ENCODE peak calls at places on chromosomes 4 and X, in eight cellular contexts. U is mesothelial cell of epicardium, B is ascending aorta, A is NCI-H1105, P is renal cortical epithelial cell, N is occipital lobe, M is nephron progenitor cell, J is cardiac muscle cell. F is an unnamed sample.

GRCh38 chr4:120847019-120847582 is 75.4 kb downstream of the PRDM5 start:
- DNase-seq in P (no peak), N (no peak), J (no peak), A (no peak), M (no peak), U (no peak), B (no peak), F (no peak)

GRCh38 chr4:24805036-24805435 is 9.7 kb downstream of the SOD3 start:
- DNase-seq in U (no peak), P (no peak), A (no peak), M (no peak), B (no peak), J (peak; percentile 47), N (no peak), F (peak; percentile 6)

GRCh38 chr4:154506253-154506652 is 14.7 kb upstream of the DCHS2 start:
- DNase-seq in M (peak; percentile 6), U (no peak), B (no peak), J (peak; percentile 59), N (no peak), P (peak; percentile 58), A (peak; percentile 10), F (no peak)

GRCh38 chr4:6268650-6269399 is 825 bp upstream of the WFS1 start:
- DNase-seq in B (no peak), J (no peak), U (no peak), P (no peak), N (no peak), A (no peak), M (no peak), F (no peak)

GRCh38 chr4:105145059-105145912 is 1.4 kb upstream of the TET2 start:
- DNase-seq in B (no peak), A (no peak), M (no peak), P (no peak), J (peak; percentile 3), N (no peak), U (no peak), F (no peak)

GRCh38 chr4:188002346-188002745 is 6.8 kb downstream of the ZFP42 start:
- DNase-seq in A (no peak), P (no peak), M (no peak), J (no peak), U (no peak), B (no peak), N (no peak), F (no peak)

GRCh38 chr4:48167538-48168263 is 33.7 kb upstream of the TXK start:
- DNase-seq in U (no peak), P (no peak), J (no peak), N (no peak), A (no peak), B (no peak), M (no peak), F (no peak)

GRCh38 chrX:153557618-153558017 is 40.2 kb downstream of the ATP2B3 start:
- DNase-seq in A (no peak), P (no peak), B (no peak), J (no peak), N (no peak), M (no peak), U (no peak), F (no peak)

GRCh38 chr4:55733874-55734437 is 85.6 kb upstream of the EXOC1L start:
- DNase-seq in M (no peak), A (no peak), P (peak; percentile 84), J (no peak), B (no peak), N (no peak), U (no peak), F (peak; percentile 4)

GRCh38 chr4:956531-957230 is 16.7 kb downstream of the DGKQ start:
- DNase-seq in P (no peak), B (no peak), A (no peak), J (no peak), M (no peak), N (no peak), U (no peak), F (no peak)

GRCh38 chrX:17160971-17161370 is 214.0 kb upstream of the NHS start:
- DNase-seq in A (peak; percentile 0), U (no peak), P (no peak), J (no peak), M (no peak), N (no peak), B (no peak), F (no peak)

GRCh38 chrX:107324493-107325310 is 118.3 kb downstream of the DNAAF6 start:
- DNase-seq in U (peak; percentile 49), M (peak; percentile 90), B (no peak), A (no peak), P (peak; percentile 22), J (peak; percentile 96), N (no peak), F (no peak)

GRCh38 chrX:78029663-78030062 is 60.2 kb upstream of the PGAM4 start:
- DNase-seq in P (peak; percentile 2), B (no peak), U (no peak), N (no peak), A (no peak), M (peak; percentile 16), J (peak; percentile 10), F (no peak)

GRCh38 chr4:57048590-57049304 is 61.4 kb downstream of the IGFBP7 start:
- DNase-seq in U (no peak), A (no peak), P (peak; percentile 69), N (no peak), J (no peak), B (no peak), M (no peak), F (no peak)

GRCh38 chr4:16952462-16952871 is 54.0 kb upstream of the LDB2 start:
- DNase-seq in P (no peak), B (no peak), M (no peak), U (no peak), N (no peak), A (no peak), J (no peak), F (no peak)

GRCh38 chrX:21725498-21725897 is 32.4 kb downstream of the SMPX start:
- DNase-seq in B (no peak), U (no peak), N (no peak), P (peak; percentile 27), J (peak; percentile 20), M (no peak), A (peak; percentile 29), F (no peak)

GRCh38 chr4:184439386-184439785 is 35.0 kb downstream of the IRF2 start:
- DNase-seq in P (no peak), A (no peak), B (no peak), M (no peak), N (no peak), U (no peak), J (no peak), F (no peak)

GRCh38 chr4:52657630-52658501 is 1.2 kb downstream of the USP46 start:
- DNase-seq in B (no peak), N (peak; percentile 26), J (peak; percentile 60), A (no peak), M (peak; percentile 48), P (peak; percentile 54), U (no peak), F (no peak)

GRCh38 chr4:33961751-33962150 is 2282.6 kb downstream of the ARAP2 start:
- DNase-seq in A (no peak), P (no peak), B (no peak), U (no peak), J (no peak), M (no peak), N (no peak), F (no peak)

GRCh38 chrX:152900937-152901445 is 3.1 kb downstream of the ZNF185 start:
- DNase-seq in A (no peak), M (no peak), U (no peak), J (no peak), P (peak; percentile 34), N (no peak), B (no peak), F (no peak)

GRCh38 chrX:111447298-111447697 is 35.3 kb upstream of the DCX start:
- DNase-seq in M (peak; percentile 58), J (peak; percentile 74), U (no peak), N (no peak), A (peak; percentile 9), B (no peak), P (no peak), F (no peak)

GRCh38 chr4:112510468-112511293 is 5.3 kb downstream of the NEUROG2 start:
- DNase-seq in N (no peak), B (no peak), U (no peak), M (peak; percentile 24), J (no peak), P (no peak), A (no peak), F (no peak)

GRCh38 chr4:77240469-77241066 is 83.6 kb downstream of the CCNG2 start:
- DNase-seq in N (peak; percentile 32), P (peak; percentile 50), J (peak; percentile 77), U (peak; percentile 55), M (peak; percentile 83), A (peak; percentile 6), B (peak; percentile 69), F (peak; percentile 46)

GRCh38 chrX:69153060-69153730 is 12.1 kb downstream of the PJA1 start:
- DNase-seq in B (peak; percentile 58), A (no peak), M (peak; percentile 75), P (no peak), N (peak; percentile 35), U (no peak), J (peak; percentile 82), F (no peak)

GRCh38 chrX:40570346-40571093 is 10.2 kb upstream of the ATP6AP2 start:
- DNase-seq in B (no peak), U (no peak), N (peak; percentile 0), P (no peak), A (no peak), M (no peak), J (no peak), F (no peak)

GRCh38 chr4:122632396-122633143 is 11.7 kb upstream of the IL21 start:
- DNase-seq in U (no peak), J (no peak), B (no peak), M (no peak), P (no peak), N (no peak), A (no peak), F (no peak)

GRCh38 chr4:60611762-60612496 is 588.2 kb upstream of the ADGRL3 start:
- DNase-seq in B (no peak), M (no peak), N (no peak), P (no peak), J (no peak), A (no peak), U (no peak), F (no peak)

GRCh38 chr4:3354455-3354811 is 61.6 kb downstream of the RGS12 start:
- DNase-seq in U (no peak), P (no peak), A (no peak), M (no peak), N (no peak), B (no peak), J (no peak), F (no peak)

GRCh38 chr4:70632028-70632427 is 3.5 kb downstream of the ENAM start:
- DNase-seq in P (peak; percentile 85), M (no peak), A (no peak), B (no peak), J (no peak), N (no peak), U (no peak), F (no peak)

GRCh38 chr4:102694791-102695190 is 66.0 kb downstream of the MANBA start:
- DNase-seq in P (peak; percentile 8), U (no peak), J (no peak), M (no peak), B (no peak), N (no peak), A (no peak), F (no peak)

GRCh38 chr4:76539979-76540378 is 105.0 kb downstream of the SHROOM3 start:
- DNase-seq in B (no peak), P (peak; percentile 89), A (no peak), J (peak; percentile 11), N (no peak), U (no peak), M (no peak), F (no peak)

GRCh38 chr4:148737071-148737470 is 294.9 kb upstream of the NR3C2 start:
- DNase-seq in J (no peak), M (no peak), A (no peak), B (no peak), P (no peak), N (no peak), U (no peak), F (no peak)

GRCh38 chr4:53563824-53564223 is 27.5 kb downstream of the LNX1 start:
- DNase-seq in M (no peak), P (peak; percentile 39), N (peak; percentile 61), B (no peak), U (no peak), A (no peak), J (no peak), F (no peak)

GRCh38 chr4:26048378-26048882 is 134.4 kb downstream of the SMIM20 start:
- DNase-seq in M (no peak), J (no peak), U (no peak), P (peak; percentile 61), N (no peak), A (no peak), B (peak; percentile 90), F (no peak)